ENCODE peak calls at places on chromosomes 4 and X, in eight cellular contexts. N is CD4-positive, alpha-beta T cell; E is KBM-7; D is ACHN; O is HS-27A; I is HS-5; U is left lung; X is GM23248. R is an unnamed sample.

GRCh38 chr4:26406346-26406975 is 83.8 kb downstream of the CCKAR start:
- DNase-seq in O (no peak), D (peak), U (no peak), E (peak), N (no peak), I (no peak), X (no peak), R (no peak)

GRCh38 chr4:4499438-4500123 is 42.3 kb downstream of the STX18 start:
- DNase-seq in X (no peak), D (no peak), N (no peak), I (no peak), E (no peak), O (no peak), U (no peak), R (no peak)

GRCh38 chrX:109626637-109627036 is 1.7 kb upstream of the KCNE5 start:
- DNase-seq in D (no peak), E (no peak), N (no peak), O (no peak), U (no peak), X (no peak), I (no peak), R (no peak)

GRCh38 chr4:130336585-130337217 is 1240.7 kb downstream of the C4orf33 start:
- DNase-seq in I (no peak), U (no peak), O (no peak), E (peak), X (peak), N (no peak), D (peak), R (peak)

GRCh38 chr4:120692964-120693363 is 229.6 kb downstream of the PRDM5 start:
- DNase-seq in U (no peak), E (no peak), D (peak), I (peak), O (peak), N (no peak), X (peak), R (no peak)

GRCh38 chrX:1661048-1661921 is 46.4 kb downstream of the ASMT start:
- DNase-seq in U (peak), X (no peak), O (no peak), E (peak), N (peak), I (no peak), D (no peak), R (no peak)

GRCh38 chr4:88569944-88570455 is 22.3 kb upstream of the HERC3 start:
- DNase-seq in N (no peak), I (no peak), O (no peak), E (peak), X (peak), U (no peak), D (no peak), R (no peak)

GRCh38 chr4:19987746-19988145 is 264.0 kb upstream of the SLIT2 start:
- DNase-seq in N (no peak), D (peak), E (no peak), U (no peak), O (peak), I (peak), X (peak), R (no peak)

GRCh38 chr4:177718514-177718913 is 276.3 kb upstream of the AGA start:
- DNase-seq in I (no peak), O (no peak), E (no peak), N (no peak), D (no peak), U (no peak), X (no peak), R (no peak)

GRCh38 chrX:2423293-2423692 is 77.5 kb downstream of the DHRSX start:
- DNase-seq in O (no peak), I (peak), N (no peak), E (no peak), D (peak), U (no peak), X (peak), R (no peak)

GRCh38 chr4:14787894-14788293 is 214.4 kb upstream of the CPEB2 start:
- DNase-seq in N (no peak), D (peak), U (no peak), O (no peak), X (peak), I (no peak), E (peak), R (no peak)

GRCh38 chrX:154412468-154412867 is 1.1 kb downstream of the TAFAZZIN start:
- DNase-seq in X (peak), E (peak), O (no peak), U (no peak), N (peak), I (no peak), D (no peak), R (no peak)

GRCh38 chr4:1395941-1396805 is 10.1 kb downstream of the NKX1-1 start:
- DNase-seq in O (no peak), U (no peak), I (no peak), X (no peak), E (no peak), D (no peak), N (no peak), R (no peak)

R was measured in HTR-8/SVneo.